ENCODE peak calls at places on chromosomes 11 and 22, in six cellular contexts. One of them, this sample, is unnamed.

GRCh38 chr22:25630446-25630845 is 66.0 kb downstream of the GRK3 start:
- DNase-seq in NB4: no peak
- DNase-seq in H7: no peak
- DNase-seq in BJ: peak; percentile 1
- DNase-seq in stimulated activated CD4-positive, alpha-beta T cell treated with anti-CD3 and anti-CD28 coated beads, Interleukin-2, amount 100 ng/mL, for 48 hours: no peak
- DNase-seq in mesendoderm: no peak
- DNase-seq in this sample: no peak

GRCh38 chr22:34105461-34106062 is 185.3 kb upstream of the LARGE1 start:
- DNase-seq in NB4: peak; percentile 56
- DNase-seq in H7: peak; percentile 56
- DNase-seq in BJ: no peak
- DNase-seq in stimulated activated CD4-positive, alpha-beta T cell treated with anti-CD3 and anti-CD28 coated beads, Interleukin-2, amount 100 ng/mL, for 48 hours: peak; percentile 23
- DNase-seq in mesendoderm: peak; percentile 82
- DNase-seq in this sample: no peak

GRCh38 chr11:120929090-120929489 is 94.8 kb upstream of the TBCEL start:
- DNase-seq in NB4: no peak
- DNase-seq in H7: no peak
- DNase-seq in BJ: no peak
- DNase-seq in stimulated activated CD4-positive, alpha-beta T cell treated with anti-CD3 and anti-CD28 coated beads, Interleukin-2, amount 100 ng/mL, for 48 hours: no peak
- DNase-seq in mesendoderm: no peak
- DNase-seq in this sample: no peak

GRCh38 chr11:65468874-65469333 is 29.9 kb upstream of the MALAT1 start:
- DNase-seq in NB4: peak; percentile 78
- DNase-seq in H7: peak; percentile 93
- DNase-seq in BJ: no peak
- DNase-seq in stimulated activated CD4-positive, alpha-beta T cell treated with anti-CD3 and anti-CD28 coated beads, Interleukin-2, amount 100 ng/mL, for 48 hours: peak; percentile 47
- DNase-seq in mesendoderm: peak; percentile 91
- DNase-seq in this sample: no peak

GRCh38 chr11:6606471-6607189 is 3.1 kb downstream of the ILK start:
- DNase-seq in NB4: peak; percentile 87
- DNase-seq in H7: peak; percentile 93
- DNase-seq in BJ: peak; percentile 80
- DNase-seq in stimulated activated CD4-positive, alpha-beta T cell treated with anti-CD3 and anti-CD28 coated beads, Interleukin-2, amount 100 ng/mL, for 48 hours: peak; percentile 55
- DNase-seq in mesendoderm: peak; percentile 98
- DNase-seq in this sample: peak; percentile 69

GRCh38 chr11:12731841-12732336 is 57.7 kb downstream of the TEAD1 start:
- DNase-seq in NB4: no peak
- DNase-seq in H7: no peak
- DNase-seq in BJ: peak; percentile 63
- DNase-seq in stimulated activated CD4-positive, alpha-beta T cell treated with anti-CD3 and anti-CD28 coated beads, Interleukin-2, amount 100 ng/mL, for 48 hours: no peak
- DNase-seq in mesendoderm: peak; percentile 64
- DNase-seq in this sample: no peak

GRCh38 chr11:75639752-75640151 is 29.1 kb downstream of the MAP6 start:
- DNase-seq in NB4: no peak
- DNase-seq in H7: no peak
- DNase-seq in BJ: no peak
- DNase-seq in stimulated activated CD4-positive, alpha-beta T cell treated with anti-CD3 and anti-CD28 coated beads, Interleukin-2, amount 100 ng/mL, for 48 hours: no peak
- DNase-seq in mesendoderm: peak; percentile 90
- DNase-seq in this sample: no peak

GRCh38 chr11:69941546-69942332 is 122.5 kb upstream of the FGF3 start:
- DNase-seq in NB4: no peak
- DNase-seq in H7: no peak
- DNase-seq in BJ: no peak
- DNase-seq in stimulated activated CD4-positive, alpha-beta T cell treated with anti-CD3 and anti-CD28 coated beads, Interleukin-2, amount 100 ng/mL, for 48 hours: no peak
- DNase-seq in mesendoderm: no peak
- DNase-seq in this sample: no peak

GRCh38 chr11:33687733-33688479 is 12.7 kb downstream of the C11orf91 start:
- DNase-seq in NB4: peak; percentile 67
- DNase-seq in H7: peak; percentile 77
- DNase-seq in BJ: no peak
- DNase-seq in stimulated activated CD4-positive, alpha-beta T cell treated with anti-CD3 and anti-CD28 coated beads, Interleukin-2, amount 100 ng/mL, for 48 hours: no peak
- DNase-seq in mesendoderm: peak; percentile 66
- DNase-seq in this sample: peak; percentile 20

GRCh38 chr11:8728566-8728965 is 46.0 kb downstream of the RPL27A start:
- DNase-seq in NB4: peak; percentile 29
- DNase-seq in H7: no peak
- DNase-seq in BJ: no peak
- DNase-seq in stimulated activated CD4-positive, alpha-beta T cell treated with anti-CD3 and anti-CD28 coated beads, Interleukin-2, amount 100 ng/mL, for 48 hours: no peak
- DNase-seq in mesendoderm: no peak
- DNase-seq in this sample: no peak

GRCh38 chr11:36672815-36673450 is 74.9 kb upstream of the RAG2 start:
- DNase-seq in NB4: peak; percentile 36
- DNase-seq in H7: peak; percentile 28
- DNase-seq in BJ: no peak
- DNase-seq in stimulated activated CD4-positive, alpha-beta T cell treated with anti-CD3 and anti-CD28 coated beads, Interleukin-2, amount 100 ng/mL, for 48 hours: peak; percentile 8
- DNase-seq in mesendoderm: peak; percentile 49
- DNase-seq in this sample: peak; percentile 1

GRCh38 chr22:44638966-44639739 is 62.9 kb upstream of the PRR5 start:
- DNase-seq in NB4: no peak
- DNase-seq in H7: peak; percentile 44
- DNase-seq in BJ: peak; percentile 22
- DNase-seq in stimulated activated CD4-positive, alpha-beta T cell treated with anti-CD3 and anti-CD28 coated beads, Interleukin-2, amount 100 ng/mL, for 48 hours: no peak
- DNase-seq in mesendoderm: no peak
- DNase-seq in this sample: no peak

GRCh38 chr11:48150213-48150612 is 66.4 kb upstream of the OR4B1 start:
- DNase-seq in NB4: no peak
- DNase-seq in H7: no peak
- DNase-seq in BJ: no peak
- DNase-seq in stimulated activated CD4-positive, alpha-beta T cell treated with anti-CD3 and anti-CD28 coated beads, Interleukin-2, amount 100 ng/mL, for 48 hours: no peak
- DNase-seq in mesendoderm: no peak
- DNase-seq in this sample: no peak

GRCh38 chr22:25067851-25068421 is 115.4 kb downstream of the KIAA1671 start:
- DNase-seq in NB4: no peak
- DNase-seq in H7: peak; percentile 40
- DNase-seq in BJ: no peak
- DNase-seq in stimulated activated CD4-positive, alpha-beta T cell treated with anti-CD3 and anti-CD28 coated beads, Interleukin-2, amount 100 ng/mL, for 48 hours: peak; percentile 48
- DNase-seq in mesendoderm: no peak
- DNase-seq in this sample: no peak

GRCh38 chr11:13772223-13773046 is 104.0 kb downstream of the FAR1 start:
- DNase-seq in NB4: peak; percentile 74
- DNase-seq in H7: no peak
- DNase-seq in BJ: peak; percentile 8
- DNase-seq in stimulated activated CD4-positive, alpha-beta T cell treated with anti-CD3 and anti-CD28 coated beads, Interleukin-2, amount 100 ng/mL, for 48 hours: peak; percentile 5
- DNase-seq in mesendoderm: peak; percentile 87
- DNase-seq in this sample: no peak

GRCh38 chr11:35035894-35036408 is 103.0 kb upstream of the CD44 start:
- DNase-seq in NB4: peak; percentile 99
- DNase-seq in H7: no peak
- DNase-seq in BJ: peak; percentile 87
- DNase-seq in stimulated activated CD4-positive, alpha-beta T cell treated with anti-CD3 and anti-CD28 coated beads, Interleukin-2, amount 100 ng/mL, for 48 hours: no peak
- DNase-seq in mesendoderm: no peak
- DNase-seq in this sample: no peak

GRCh38 chr11:11163256-11163655 is 189.8 kb downstream of the CSNK2A3 start:
- DNase-seq in NB4: peak; percentile 13
- DNase-seq in H7: peak; percentile 59
- DNase-seq in BJ: no peak
- DNase-seq in stimulated activated CD4-positive, alpha-beta T cell treated with anti-CD3 and anti-CD28 coated beads, Interleukin-2, amount 100 ng/mL, for 48 hours: no peak
- DNase-seq in mesendoderm: peak; percentile 63
- DNase-seq in this sample: no peak

GRCh38 chr11:43988040-43988793 is 45.8 kb downstream of the C11orf96 start:
- DNase-seq in NB4: no peak
- DNase-seq in H7: no peak
- DNase-seq in BJ: no peak
- DNase-seq in stimulated activated CD4-positive, alpha-beta T cell treated with anti-CD3 and anti-CD28 coated beads, Interleukin-2, amount 100 ng/mL, for 48 hours: no peak
- DNase-seq in mesendoderm: peak; percentile 80
- DNase-seq in this sample: no peak

GRCh38 chr22:30246962-30247376 is 410 bp upstream of the LIF start:
- DNase-seq in NB4: no peak
- DNase-seq in H7: peak; percentile 80
- DNase-seq in BJ: no peak
- DNase-seq in stimulated activated CD4-positive, alpha-beta T cell treated with anti-CD3 and anti-CD28 coated beads, Interleukin-2, amount 100 ng/mL, for 48 hours: no peak
- DNase-seq in mesendoderm: no peak
- DNase-seq in this sample: no peak

GRCh38 chr11:74462009-74462408 is 5.3 kb downstream of the KCNE3 start:
- DNase-seq in NB4: peak; percentile 97
- DNase-seq in H7: peak; percentile 79
- DNase-seq in BJ: no peak
- DNase-seq in stimulated activated CD4-positive, alpha-beta T cell treated with anti-CD3 and anti-CD28 coated beads, Interleukin-2, amount 100 ng/mL, for 48 hours: no peak
- DNase-seq in mesendoderm: peak; percentile 59
- DNase-seq in this sample: no peak

GRCh38 chr11:123301696-123302400 is 106.8 kb upstream of the CLMP start:
- DNase-seq in NB4: peak; percentile 75
- DNase-seq in H7: peak; percentile 97
- DNase-seq in BJ: no peak
- DNase-seq in stimulated activated CD4-positive, alpha-beta T cell treated with anti-CD3 and anti-CD28 coated beads, Interleukin-2, amount 100 ng/mL, for 48 hours: peak; percentile 73
- DNase-seq in mesendoderm: peak; percentile 89
- DNase-seq in this sample: peak; percentile 58

GRCh38 chr11:58027341-58027740 is 3.4 kb upstream of the OR6Q1 start:
- DNase-seq in NB4: no peak
- DNase-seq in H7: no peak
- DNase-seq in BJ: peak; percentile 27
- DNase-seq in stimulated activated CD4-positive, alpha-beta T cell treated with anti-CD3 and anti-CD28 coated beads, Interleukin-2, amount 100 ng/mL, for 48 hours: no peak
- DNase-seq in mesendoderm: no peak
- DNase-seq in this sample: no peak

GRCh38 chr11:1565904-1566247 is 6.2 kb downstream of the DUSP8 start:
- DNase-seq in NB4: no peak
- DNase-seq in H7: peak; percentile 40
- DNase-seq in BJ: no peak
- DNase-seq in stimulated activated CD4-positive, alpha-beta T cell treated with anti-CD3 and anti-CD28 coated beads, Interleukin-2, amount 100 ng/mL, for 48 hours: no peak
- DNase-seq in mesendoderm: no peak
- DNase-seq in this sample: no peak

This sample was measured in GM18507.